ENCODE peak calls at places on chromosome 3, in nine cellular contexts. L, H, X, D, Q, V, Z, S and O are unnamed samples.

GRCh38 chr3:195757371-195757770 is 36.6 kb downstream of the MUC20 start:
- DNase-seq in L (no peak), V (no peak), D (no peak), X (no peak), Z (no peak), S (no peak), H (no peak), Q (no peak), O (no peak)

GRCh38 chr3:121482651-121483050 is 63.1 kb downstream of the POLQ start:
- DNase-seq in X (no peak), L (no peak), H (no peak), D (peak), V (peak), S (no peak), Q (no peak), Z (peak), O (no peak)

GRCh38 chr3:10521772-10522441 is 16.5 kb upstream of the ATP2B2 start:
- DNase-seq in X (no peak), S (no peak), Z (no peak), Q (peak), D (no peak), V (no peak), H (no peak), L (no peak), O (no peak)

GRCh38 chr3:13235079-13235478 is 161.8 kb upstream of the IQSEC1 start:
- DNase-seq in H (peak), Z (no peak), V (no peak), X (peak), Q (no peak), S (no peak), D (no peak), L (no peak), O (peak)

GRCh38 chr3:13174011-13174802 is 101.0 kb upstream of the IQSEC1 start:
- DNase-seq in Z (no peak), L (no peak), Q (no peak), S (no peak), X (no peak), H (no peak), V (no peak), D (no peak), O (no peak)

GRCh38 chr3:102192575-102192974 is 242.2 kb upstream of the ZPLD1 start:
- DNase-seq in Z (no peak), S (no peak), L (no peak), Q (no peak), D (no peak), H (no peak), X (no peak), V (no peak), O (no peak)

GRCh38 chr3:134795776-134796312 is 784 bp downstream of the EPHB1 start:
- DNase-seq in D (peak), H (no peak), S (no peak), V (peak), Z (peak), Q (no peak), L (no peak), X (no peak), O (peak)

GRCh38 chr3:137325170-137325569 is 367.4 kb downstream of the IL20RB start:
- DNase-seq in X (no peak), H (no peak), L (no peak), S (no peak), V (no peak), D (no peak), Z (no peak), Q (no peak), O (no peak)

GRCh38 chr3:183764854-183765731 is 60.3 kb downstream of the MAP6D1 start:
- DNase-seq in Q (no peak), D (peak), L (no peak), V (peak), H (no peak), X (peak), S (no peak), Z (peak), O (no peak)